ENCODE peak calls at places on chromosomes 7 and 10, in seven cellular contexts. Z is stimulated activated CD4-positive, alpha-beta T cell treated with anti-CD3 and anti-CD28 coated beads, Interleukin-15, amount 100 ng/mL, for 1 hour; X is fibroblast of pulmonary artery; H is HuH-7.5; G is ovary; R is natural killer cell treated with Interleukin-12 subunit alpha and Interleukin-12 subunit beta and Interleukin-15 and Interleukin-18, amount 100 ng/mL, for 72 hours; P is NCI-H345. Q is an unnamed sample.

GRCh38 chr10:70540089-70540788 is 61.7 kb downstream of the PALD1 start:
- DNase-seq in P (no peak), G (no peak), X (peak), Z (no peak), R (no peak), H (peak), Q (no peak)

GRCh38 chr7:101542527-101543241 is 86.4 kb downstream of the MYL10 start:
- DNase-seq in R (peak), Z (peak), H (peak), X (peak), P (peak), G (peak), Q (no peak)

GRCh38 chr7:43650457-43651052 is 67.6 kb downstream of the STK17A start:
- DNase-seq in G (no peak), Z (no peak), X (peak), H (no peak), P (no peak), R (no peak), Q (no peak)

GRCh38 chr10:14102056-14102455 is 228.7 kb downstream of the FRMD4A start:
- DNase-seq in X (no peak), Z (no peak), R (no peak), H (no peak), P (no peak), G (no peak), Q (no peak)

GRCh38 chr7:22433710-22434460 is 66.1 kb downstream of the STEAP1B start:
- DNase-seq in R (no peak), H (no peak), G (no peak), P (no peak), X (peak), Z (no peak), Q (peak)

GRCh38 chr7:139562972-139563565 is 39.6 kb downstream of the CLEC2L start:
- DNase-seq in X (no peak), R (no peak), H (no peak), Z (no peak), G (no peak), P (no peak), Q (no peak)

GRCh38 chr10:21572578-21572977 is 38.5 kb downstream of the MLLT10 start:
- DNase-seq in H (no peak), X (peak), P (no peak), Z (no peak), R (no peak), G (peak), Q (no peak)

GRCh38 chr7:121530251-121531174 is 134.4 kb upstream of the FAM3C start:
- DNase-seq in G (no peak), R (peak), H (no peak), Z (peak), P (no peak), X (peak), Q (peak)

GRCh38 chr7:44547536-44548221 is 6.5 kb upstream of the NPC1L1 start:
- DNase-seq in H (no peak), G (no peak), P (no peak), Z (no peak), R (no peak), X (peak), Q (no peak)

GRCh38 chr10:70816220-70816894 is 609 bp downstream of the SGPL1 start:
- DNase-seq in X (peak), P (peak), G (peak), Z (peak), R (peak), H (peak), Q (peak)

GRCh38 chr10:49309691-49310371 is 10.9 kb downstream of the C10orf71 start:
- DNase-seq in Z (no peak), R (peak), P (no peak), X (no peak), H (no peak), G (no peak), Q (no peak)

GRCh38 chr10:27503498-27504006 is 552 bp upstream of the RAB18 start:
- DNase-seq in R (no peak), P (no peak), H (no peak), X (no peak), G (no peak), Z (no peak), Q (no peak)

GRCh38 chr7:93927585-93927984 is 6.0 kb downstream of the GNG11 start:
- DNase-seq in X (no peak), R (no peak), H (no peak), Z (no peak), P (no peak), G (no peak), Q (no peak)

GRCh38 chr7:105268056-105268455 is 120.7 kb downstream of the SRPK2 start:
- DNase-seq in G (no peak), H (no peak), R (no peak), P (no peak), Z (no peak), X (peak), Q (peak)

GRCh38 chr7:158320328-158320727 is 267.3 kb downstream of the PTPRN2 start:
- DNase-seq in Z (no peak), H (no peak), X (no peak), R (no peak), P (no peak), G (no peak), Q (no peak)

GRCh38 chr10:72695496-72695895 is 3.6 kb downstream of the MCU start:
- DNase-seq in Z (no peak), H (no peak), G (no peak), R (no peak), X (no peak), P (no peak), Q (no peak)

GRCh38 chr7:132939495-132939894 is 142.4 kb downstream of the CHCHD3 start:
- DNase-seq in G (no peak), R (no peak), Z (no peak), H (no peak), X (no peak), P (peak), Q (no peak)

GRCh38 chr10:97701438-97702064 is 12.0 kb upstream of the MARVELD1 start:
- DNase-seq in R (no peak), H (peak), G (no peak), X (peak), Z (no peak), P (peak), Q (no peak)

GRCh38 chr10:123134058-123134914 is 1.5 kb upstream of the HMX3 start:
- DNase-seq in Z (no peak), G (no peak), X (no peak), P (no peak), H (no peak), R (no peak), Q (no peak)

GRCh38 chr10:71512794-71513379 is 116.2 kb downstream of the CDH23 start:
- DNase-seq in X (no peak), R (no peak), P (peak), Z (no peak), H (no peak), G (no peak), Q (no peak)

GRCh38 chr7:98697083-98697482 is 80.0 kb downstream of the NPTX2 start:
- DNase-seq in H (no peak), Z (no peak), X (no peak), G (no peak), P (no peak), R (no peak), Q (no peak)

GRCh38 chr7:128446306-128446705 is 9.4 kb upstream of the HILPDA start:
- DNase-seq in Z (no peak), P (peak), R (no peak), X (no peak), G (no peak), H (no peak), Q (no peak)

GRCh38 chr10:34794835-34795234 is 20.3 kb downstream of the PARD3 start:
- DNase-seq in H (no peak), G (no peak), Z (no peak), X (no peak), R (no peak), P (no peak), Q (no peak)

GRCh38 chr7:114539575-114539974 is 125.0 kb downstream of the FOXP2 start:
- DNase-seq in Z (no peak), P (peak), H (no peak), R (no peak), G (peak), X (peak), Q (no peak)

GRCh38 chr10:29998142-29998808 is 61.1 kb downstream of the JCAD start:
- DNase-seq in P (peak), X (peak), H (peak), G (peak), Z (peak), R (peak), Q (peak)